ENCODE peak calls at places on chromosomes 12 and 14, in eight cellular contexts. One of them, this sample, is unnamed.

GRCh38 chr14:100586520-100587247 is 533 bp downstream of the BEGAIN start:
- DNase-seq in stimulated activated CD4-positive, alpha-beta T cell treated with anti-CD3 and anti-CD28 coated beads, Interleukin-4, amount 100 ng/mL, for 48 hours: no peak
- DNase-seq in H9: no peak
- DNase-seq in caudate nucleus: peak
- DNase-seq in astrocyte of the spinal cord: no peak
- DNase-seq in NAMALWA: no peak
- DNase-seq in HS-5: peak
- DNase-seq in EH: peak
- DNase-seq in this sample: peak

GRCh38 chr12:55937956-55938355 is 7.0 kb downstream of the DGKA start:
- DNase-seq in stimulated activated CD4-positive, alpha-beta T cell treated with anti-CD3 and anti-CD28 coated beads, Interleukin-4, amount 100 ng/mL, for 48 hours: no peak
- DNase-seq in H9: no peak
- DNase-seq in caudate nucleus: no peak
- DNase-seq in astrocyte of the spinal cord: no peak
- DNase-seq in NAMALWA: no peak
- DNase-seq in HS-5: no peak
- DNase-seq in EH: peak
- DNase-seq in this sample: peak

GRCh38 chr14:64502476-64503183 is 1.0 kb downstream of the ZBTB25 start:
- DNase-seq in stimulated activated CD4-positive, alpha-beta T cell treated with anti-CD3 and anti-CD28 coated beads, Interleukin-4, amount 100 ng/mL, for 48 hours: no peak
- DNase-seq in H9: no peak
- DNase-seq in caudate nucleus: no peak
- DNase-seq in astrocyte of the spinal cord: no peak
- DNase-seq in NAMALWA: peak
- DNase-seq in HS-5: no peak
- DNase-seq in EH: no peak
- DNase-seq in this sample: peak

GRCh38 chr12:10214131-10214876 is 1.6 kb downstream of the GABARAPL1 start:
- DNase-seq in stimulated activated CD4-positive, alpha-beta T cell treated with anti-CD3 and anti-CD28 coated beads, Interleukin-4, amount 100 ng/mL, for 48 hours: no peak
- DNase-seq in H9: no peak
- DNase-seq in caudate nucleus: no peak
- DNase-seq in astrocyte of the spinal cord: peak
- DNase-seq in NAMALWA: no peak
- DNase-seq in HS-5: no peak
- DNase-seq in EH: peak
- DNase-seq in this sample: peak

GRCh38 chr12:109088818-109089217 is 4.5 kb downstream of the ALKBH2 start:
- DNase-seq in stimulated activated CD4-positive, alpha-beta T cell treated with anti-CD3 and anti-CD28 coated beads, Interleukin-4, amount 100 ng/mL, for 48 hours: no peak
- DNase-seq in H9: no peak
- DNase-seq in caudate nucleus: no peak
- DNase-seq in astrocyte of the spinal cord: peak
- DNase-seq in NAMALWA: no peak
- DNase-seq in HS-5: no peak
- DNase-seq in EH: peak
- DNase-seq in this sample: no peak

GRCh38 chr12:3333583-3333982 is 157.4 kb upstream of the PRMT8 start:
- DNase-seq in stimulated activated CD4-positive, alpha-beta T cell treated with anti-CD3 and anti-CD28 coated beads, Interleukin-4, amount 100 ng/mL, for 48 hours: no peak
- DNase-seq in H9: peak
- DNase-seq in caudate nucleus: no peak
- DNase-seq in astrocyte of the spinal cord: no peak
- DNase-seq in NAMALWA: no peak
- DNase-seq in HS-5: no peak
- DNase-seq in EH: peak
- DNase-seq in this sample: no peak

GRCh38 chr14:21476526-21476924 is 234 bp downstream of the RAB2B start:
- DNase-seq in stimulated activated CD4-positive, alpha-beta T cell treated with anti-CD3 and anti-CD28 coated beads, Interleukin-4, amount 100 ng/mL, for 48 hours: peak
- DNase-seq in H9: no peak
- DNase-seq in caudate nucleus: no peak
- DNase-seq in astrocyte of the spinal cord: no peak
- DNase-seq in NAMALWA: no peak
- DNase-seq in HS-5: no peak
- DNase-seq in EH: no peak
- DNase-seq in this sample: peak

GRCh38 chr14:67680121-67680602 is 5.7 kb upstream of the VTI1B start:
- DNase-seq in stimulated activated CD4-positive, alpha-beta T cell treated with anti-CD3 and anti-CD28 coated beads, Interleukin-4, amount 100 ng/mL, for 48 hours: no peak
- DNase-seq in H9: no peak
- DNase-seq in caudate nucleus: no peak
- DNase-seq in astrocyte of the spinal cord: peak
- DNase-seq in NAMALWA: no peak
- DNase-seq in HS-5: peak
- DNase-seq in EH: peak
- DNase-seq in this sample: peak

GRCh38 chr12:71216725-71217579 is 59.2 kb upstream of the TSPAN8 start:
- DNase-seq in stimulated activated CD4-positive, alpha-beta T cell treated with anti-CD3 and anti-CD28 coated beads, Interleukin-4, amount 100 ng/mL, for 48 hours: no peak
- DNase-seq in H9: peak
- DNase-seq in caudate nucleus: no peak
- DNase-seq in astrocyte of the spinal cord: peak
- DNase-seq in NAMALWA: peak
- DNase-seq in HS-5: peak
- DNase-seq in EH: peak
- DNase-seq in this sample: peak

GRCh38 chr14:93183596-93184317 is 940 bp downstream of the MOAP1 start:
- DNase-seq in stimulated activated CD4-positive, alpha-beta T cell treated with anti-CD3 and anti-CD28 coated beads, Interleukin-4, amount 100 ng/mL, for 48 hours: no peak
- DNase-seq in H9: no peak
- DNase-seq in caudate nucleus: no peak
- DNase-seq in astrocyte of the spinal cord: no peak
- DNase-seq in NAMALWA: no peak
- DNase-seq in HS-5: no peak
- DNase-seq in EH: no peak
- DNase-seq in this sample: no peak

GRCh38 chr12:108832730-108833354 is 24.5 kb downstream of the SSH1 start:
- DNase-seq in stimulated activated CD4-positive, alpha-beta T cell treated with anti-CD3 and anti-CD28 coated beads, Interleukin-4, amount 100 ng/mL, for 48 hours: no peak
- DNase-seq in H9: no peak
- DNase-seq in caudate nucleus: no peak
- DNase-seq in astrocyte of the spinal cord: peak
- DNase-seq in NAMALWA: no peak
- DNase-seq in HS-5: no peak
- DNase-seq in EH: peak
- DNase-seq in this sample: peak

GRCh38 chr12:80862606-80863005 is 75.1 kb downstream of the LIN7A start:
- DNase-seq in stimulated activated CD4-positive, alpha-beta T cell treated with anti-CD3 and anti-CD28 coated beads, Interleukin-4, amount 100 ng/mL, for 48 hours: no peak
- DNase-seq in H9: no peak
- DNase-seq in caudate nucleus: no peak
- DNase-seq in astrocyte of the spinal cord: peak
- DNase-seq in NAMALWA: no peak
- DNase-seq in HS-5: no peak
- DNase-seq in EH: peak
- DNase-seq in this sample: no peak

GRCh38 chr12:95620171-95620570 is 68.9 kb upstream of the USP44 start:
- DNase-seq in stimulated activated CD4-positive, alpha-beta T cell treated with anti-CD3 and anti-CD28 coated beads, Interleukin-4, amount 100 ng/mL, for 48 hours: no peak
- DNase-seq in H9: no peak
- DNase-seq in caudate nucleus: no peak
- DNase-seq in astrocyte of the spinal cord: no peak
- DNase-seq in NAMALWA: no peak
- DNase-seq in HS-5: no peak
- DNase-seq in EH: no peak
- DNase-seq in this sample: no peak

GRCh38 chr12:34244608-34245007 is 222.3 kb downstream of the ALG10 start:
- DNase-seq in stimulated activated CD4-positive, alpha-beta T cell treated with anti-CD3 and anti-CD28 coated beads, Interleukin-4, amount 100 ng/mL, for 48 hours: no peak
- DNase-seq in H9: no peak
- DNase-seq in caudate nucleus: no peak
- DNase-seq in astrocyte of the spinal cord: no peak
- DNase-seq in NAMALWA: no peak
- DNase-seq in HS-5: no peak
- DNase-seq in EH: no peak
- DNase-seq in this sample: no peak

GRCh38 chr14:32012062-32012461 is 65.0 kb upstream of the ARHGAP5 start:
- DNase-seq in stimulated activated CD4-positive, alpha-beta T cell treated with anti-CD3 and anti-CD28 coated beads, Interleukin-4, amount 100 ng/mL, for 48 hours: no peak
- DNase-seq in H9: no peak
- DNase-seq in caudate nucleus: no peak
- DNase-seq in astrocyte of the spinal cord: no peak
- DNase-seq in NAMALWA: no peak
- DNase-seq in HS-5: no peak
- DNase-seq in EH: no peak
- DNase-seq in this sample: no peak

GRCh38 chr12:112963227-112963861 is 15.0 kb upstream of the OAS2 start:
- DNase-seq in stimulated activated CD4-positive, alpha-beta T cell treated with anti-CD3 and anti-CD28 coated beads, Interleukin-4, amount 100 ng/mL, for 48 hours: no peak
- DNase-seq in H9: no peak
- DNase-seq in caudate nucleus: no peak
- DNase-seq in astrocyte of the spinal cord: no peak
- DNase-seq in NAMALWA: no peak
- DNase-seq in HS-5: no peak
- DNase-seq in EH: no peak
- DNase-seq in this sample: no peak

GRCh38 chr14:60106341-60106740 is 14.6 kb downstream of the PCNX4 start:
- DNase-seq in stimulated activated CD4-positive, alpha-beta T cell treated with anti-CD3 and anti-CD28 coated beads, Interleukin-4, amount 100 ng/mL, for 48 hours: no peak
- DNase-seq in H9: no peak
- DNase-seq in caudate nucleus: no peak
- DNase-seq in astrocyte of the spinal cord: peak
- DNase-seq in NAMALWA: no peak
- DNase-seq in HS-5: no peak
- DNase-seq in EH: peak
- DNase-seq in this sample: no peak

GRCh38 chr12:52243264-52243773 is 10.3 kb downstream of the KRT7 start:
- DNase-seq in stimulated activated CD4-positive, alpha-beta T cell treated with anti-CD3 and anti-CD28 coated beads, Interleukin-4, amount 100 ng/mL, for 48 hours: no peak
- DNase-seq in H9: no peak
- DNase-seq in caudate nucleus: no peak
- DNase-seq in astrocyte of the spinal cord: no peak
- DNase-seq in NAMALWA: no peak
- DNase-seq in HS-5: no peak
- DNase-seq in EH: peak
- DNase-seq in this sample: no peak

GRCh38 chr14:89352976-89353817 is 63.8 kb downstream of the FOXN3 start:
- DNase-seq in stimulated activated CD4-positive, alpha-beta T cell treated with anti-CD3 and anti-CD28 coated beads, Interleukin-4, amount 100 ng/mL, for 48 hours: no peak
- DNase-seq in H9: no peak
- DNase-seq in caudate nucleus: no peak
- DNase-seq in astrocyte of the spinal cord: no peak
- DNase-seq in NAMALWA: no peak
- DNase-seq in HS-5: no peak
- DNase-seq in EH: no peak
- DNase-seq in this sample: no peak

GRCh38 chr14:35387209-35387608 is 17.3 kb downstream of the NFKBIA start:
- DNase-seq in stimulated activated CD4-positive, alpha-beta T cell treated with anti-CD3 and anti-CD28 coated beads, Interleukin-4, amount 100 ng/mL, for 48 hours: no peak
- DNase-seq in H9: no peak
- DNase-seq in caudate nucleus: no peak
- DNase-seq in astrocyte of the spinal cord: no peak
- DNase-seq in NAMALWA: no peak
- DNase-seq in HS-5: no peak
- DNase-seq in EH: no peak
- DNase-seq in this sample: no peak

GRCh38 chr12:102107970-102108369 is 11.9 kb downstream of the NUP37 start:
- DNase-seq in stimulated activated CD4-positive, alpha-beta T cell treated with anti-CD3 and anti-CD28 coated beads, Interleukin-4, amount 100 ng/mL, for 48 hours: no peak
- DNase-seq in H9: no peak
- DNase-seq in caudate nucleus: no peak
- DNase-seq in astrocyte of the spinal cord: no peak
- DNase-seq in NAMALWA: no peak
- DNase-seq in HS-5: no peak
- DNase-seq in EH: no peak
- DNase-seq in this sample: peak

GRCh38 chr14:54211562-54212308 is 185.1 kb upstream of the CDKN3 start:
- DNase-seq in stimulated activated CD4-positive, alpha-beta T cell treated with anti-CD3 and anti-CD28 coated beads, Interleukin-4, amount 100 ng/mL, for 48 hours: no peak
- DNase-seq in H9: no peak
- DNase-seq in caudate nucleus: no peak
- DNase-seq in astrocyte of the spinal cord: peak
- DNase-seq in NAMALWA: no peak
- DNase-seq in HS-5: peak
- DNase-seq in EH: peak
- DNase-seq in this sample: peak

GRCh38 chr14:23446291-23446851 is 10.9 kb upstream of the MYH7 start:
- DNase-seq in stimulated activated CD4-positive, alpha-beta T cell treated with anti-CD3 and anti-CD28 coated beads, Interleukin-4, amount 100 ng/mL, for 48 hours: no peak
- DNase-seq in H9: no peak
- DNase-seq in caudate nucleus: no peak
- DNase-seq in astrocyte of the spinal cord: no peak
- DNase-seq in NAMALWA: no peak
- DNase-seq in HS-5: no peak
- DNase-seq in EH: no peak
- DNase-seq in this sample: no peak

GRCh38 chr14:100741956-100742355 is 15.3 kb downstream of the DLK1 start:
- DNase-seq in stimulated activated CD4-positive, alpha-beta T cell treated with anti-CD3 and anti-CD28 coated beads, Interleukin-4, amount 100 ng/mL, for 48 hours: no peak
- DNase-seq in H9: no peak
- DNase-seq in caudate nucleus: no peak
- DNase-seq in astrocyte of the spinal cord: peak
- DNase-seq in NAMALWA: no peak
- DNase-seq in HS-5: no peak
- DNase-seq in EH: peak
- DNase-seq in this sample: no peak

GRCh38 chr12:89880695-89881350 is 172.2 kb upstream of the ATP2B1 start:
- DNase-seq in stimulated activated CD4-positive, alpha-beta T cell treated with anti-CD3 and anti-CD28 coated beads, Interleukin-4, amount 100 ng/mL, for 48 hours: no peak
- DNase-seq in H9: no peak
- DNase-seq in caudate nucleus: no peak
- DNase-seq in astrocyte of the spinal cord: no peak
- DNase-seq in NAMALWA: peak
- DNase-seq in HS-5: no peak
- DNase-seq in EH: no peak
- DNase-seq in this sample: no peak

GRCh38 chr14:23348297-23348655 is 4.4 kb downstream of the SLC22A17 start:
- DNase-seq in stimulated activated CD4-positive, alpha-beta T cell treated with anti-CD3 and anti-CD28 coated beads, Interleukin-4, amount 100 ng/mL, for 48 hours: no peak
- DNase-seq in H9: no peak
- DNase-seq in caudate nucleus: no peak
- DNase-seq in astrocyte of the spinal cord: no peak
- DNase-seq in NAMALWA: no peak
- DNase-seq in HS-5: no peak
- DNase-seq in EH: no peak
- DNase-seq in this sample: no peak

GRCh38 chr12:58099476-58099875 is 158.1 kb downstream of the ATP23 start:
- DNase-seq in stimulated activated CD4-positive, alpha-beta T cell treated with anti-CD3 and anti-CD28 coated beads, Interleukin-4, amount 100 ng/mL, for 48 hours: no peak
- DNase-seq in H9: no peak
- DNase-seq in caudate nucleus: no peak
- DNase-seq in astrocyte of the spinal cord: no peak
- DNase-seq in NAMALWA: no peak
- DNase-seq in HS-5: no peak
- DNase-seq in EH: no peak
- DNase-seq in this sample: no peak

GRCh38 chr12:7581609-7582008 is 78.0 kb upstream of the CD163 start:
- DNase-seq in stimulated activated CD4-positive, alpha-beta T cell treated with anti-CD3 and anti-CD28 coated beads, Interleukin-4, amount 100 ng/mL, for 48 hours: no peak
- DNase-seq in H9: no peak
- DNase-seq in caudate nucleus: no peak
- DNase-seq in astrocyte of the spinal cord: no peak
- DNase-seq in NAMALWA: no peak
- DNase-seq in HS-5: no peak
- DNase-seq in EH: no peak
- DNase-seq in this sample: no peak

GRCh38 chr12:54373619-54374554 is 9.6 kb upstream of the GPR84 start:
- DNase-seq in stimulated activated CD4-positive, alpha-beta T cell treated with anti-CD3 and anti-CD28 coated beads, Interleukin-4, amount 100 ng/mL, for 48 hours: no peak
- DNase-seq in H9: no peak
- DNase-seq in caudate nucleus: no peak
- DNase-seq in astrocyte of the spinal cord: no peak
- DNase-seq in NAMALWA: no peak
- DNase-seq in HS-5: no peak
- DNase-seq in EH: no peak
- DNase-seq in this sample: no peak

GRCh38 chr12:132423251-132424117 is 66.5 kb upstream of the FBRSL1 start:
- DNase-seq in stimulated activated CD4-positive, alpha-beta T cell treated with anti-CD3 and anti-CD28 coated beads, Interleukin-4, amount 100 ng/mL, for 48 hours: no peak
- DNase-seq in H9: no peak
- DNase-seq in caudate nucleus: no peak
- DNase-seq in astrocyte of the spinal cord: no peak
- DNase-seq in NAMALWA: peak
- DNase-seq in HS-5: no peak
- DNase-seq in EH: no peak
- DNase-seq in this sample: no peak

GRCh38 chr12:8907513-8907912 is 6.8 kb upstream of the PHC1 start:
- DNase-seq in stimulated activated CD4-positive, alpha-beta T cell treated with anti-CD3 and anti-CD28 coated beads, Interleukin-4, amount 100 ng/mL, for 48 hours: no peak
- DNase-seq in H9: no peak
- DNase-seq in caudate nucleus: no peak
- DNase-seq in astrocyte of the spinal cord: no peak
- DNase-seq in NAMALWA: no peak
- DNase-seq in HS-5: no peak
- DNase-seq in EH: no peak
- DNase-seq in this sample: no peak

GRCh38 chr14:22895402-22895801 is 12.4 kb downstream of the REM2 start:
- DNase-seq in stimulated activated CD4-positive, alpha-beta T cell treated with anti-CD3 and anti-CD28 coated beads, Interleukin-4, amount 100 ng/mL, for 48 hours: no peak
- DNase-seq in H9: no peak
- DNase-seq in caudate nucleus: no peak
- DNase-seq in astrocyte of the spinal cord: no peak
- DNase-seq in NAMALWA: no peak
- DNase-seq in HS-5: no peak
- DNase-seq in EH: no peak
- DNase-seq in this sample: no peak

GRCh38 chr14:73754911-73755360 is 40.8 kb upstream of the PNMA1 start:
- DNase-seq in stimulated activated CD4-positive, alpha-beta T cell treated with anti-CD3 and anti-CD28 coated beads, Interleukin-4, amount 100 ng/mL, for 48 hours: no peak
- DNase-seq in H9: peak
- DNase-seq in caudate nucleus: no peak
- DNase-seq in astrocyte of the spinal cord: peak
- DNase-seq in NAMALWA: no peak
- DNase-seq in HS-5: no peak
- DNase-seq in EH: peak
- DNase-seq in this sample: no peak

GRCh38 chr12:68538722-68539614 is 71.7 kb upstream of the RAP1B start:
- DNase-seq in stimulated activated CD4-positive, alpha-beta T cell treated with anti-CD3 and anti-CD28 coated beads, Interleukin-4, amount 100 ng/mL, for 48 hours: no peak
- DNase-seq in H9: peak
- DNase-seq in caudate nucleus: no peak
- DNase-seq in astrocyte of the spinal cord: peak
- DNase-seq in NAMALWA: no peak
- DNase-seq in HS-5: no peak
- DNase-seq in EH: peak
- DNase-seq in this sample: peak